ENCODE peak calls at places on chromosome 22, in four cellular contexts. Z is fibroblast of lung, N is right atrium auricular region, V is ovary. U is an unnamed sample.

GRCh38 chr22:38718414-38718813 is 12.7 kb downstream of the GTPBP1 start:
- DNase-seq in V (peak; percentile 27), N (no peak), Z (peak; percentile 77), U (peak; percentile 47)

GRCh38 chr22:24067587-24068376 is 56.7 kb downstream of the CABIN1 start:
- DNase-seq in N (no peak), V (no peak), Z (no peak), U (no peak)

GRCh38 chr22:34801221-34801620 is 264.7 kb upstream of the ISX start:
- DNase-seq in N (no peak), V (no peak), Z (no peak), U (no peak)

GRCh38 chr22:48720662-48721393 is 1106.8 kb downstream of the BRD1 start:
- DNase-seq in N (no peak), Z (no peak), V (no peak), U (no peak)

GRCh38 chr22:17823964-17824363 is 49.7 kb upstream of the BID start:
- DNase-seq in V (no peak), Z (no peak), N (no peak), U (no peak)

GRCh38 chr22:48745842-48746788 is 1081.6 kb downstream of the BRD1 start:
- DNase-seq in N (peak; percentile 32), V (no peak), Z (no peak), U (no peak)

GRCh38 chr22:22099194-22099486 is 116.6 kb upstream of the TOP3B start:
- DNase-seq in N (no peak), V (no peak), Z (no peak), U (no peak)

GRCh38 chr22:36256474-36256873 is 3.5 kb downstream of the APOL1 start:
- DNase-seq in N (no peak), Z (no peak), V (no peak), U (no peak)

GRCh38 chr22:42973536-42973881 is 41.4 kb downstream of the PACSIN2 start:
- DNase-seq in N (no peak), Z (no peak), V (no peak), U (no peak)

GRCh38 chr22:30523646-30524489 is 18.4 kb upstream of the SEC14L4 start:
- DNase-seq in N (no peak), V (no peak), Z (no peak), U (no peak)

GRCh38 chr22:29093501-29093921 is 20.7 kb downstream of the KREMEN1 start:
- DNase-seq in Z (peak; percentile 78), V (no peak), N (no peak), U (no peak)

GRCh38 chr22:44380716-44381500 is 68.2 kb upstream of the SHISAL1 start:
- DNase-seq in V (no peak), N (no peak), Z (no peak), U (no peak)

GRCh38 chr22:45425531-45426265 is 12.2 kb downstream of the RIBC2 start:
- DNase-seq in V (no peak), Z (no peak), N (peak; percentile 26), U (no peak)

GRCh38 chr22:35638408-35638807 is 9.8 kb upstream of the APOL6 start:
- DNase-seq in Z (peak; percentile 75), N (peak; percentile 96), V (peak; percentile 82), U (no peak)

GRCh38 chr22:40679964-40680818 is 907 bp downstream of the MCHR1 start:
- DNase-seq in Z (no peak), V (no peak), N (no peak), U (peak; percentile 77)

GRCh38 chr22:42366815-42367581 is 65.2 kb downstream of the NFAM1 start:
- DNase-seq in Z (no peak), N (no peak), V (no peak), U (no peak)

GRCh38 chr22:35393116-35394010 is 6.6 kb upstream of the MCM5 start:
- DNase-seq in V (peak; percentile 50), Z (no peak), N (no peak), U (no peak)

GRCh38 chr22:43681724-43682360 is 130.3 kb downstream of the EFCAB6 start:
- DNase-seq in N (no peak), V (no peak), Z (no peak), U (peak; percentile 87)

GRCh38 chr22:21598302-21598701 is 30.8 kb downstream of the UBE2L3 start:
- DNase-seq in N (no peak), V (no peak), Z (no peak), U (no peak)

DNA sequence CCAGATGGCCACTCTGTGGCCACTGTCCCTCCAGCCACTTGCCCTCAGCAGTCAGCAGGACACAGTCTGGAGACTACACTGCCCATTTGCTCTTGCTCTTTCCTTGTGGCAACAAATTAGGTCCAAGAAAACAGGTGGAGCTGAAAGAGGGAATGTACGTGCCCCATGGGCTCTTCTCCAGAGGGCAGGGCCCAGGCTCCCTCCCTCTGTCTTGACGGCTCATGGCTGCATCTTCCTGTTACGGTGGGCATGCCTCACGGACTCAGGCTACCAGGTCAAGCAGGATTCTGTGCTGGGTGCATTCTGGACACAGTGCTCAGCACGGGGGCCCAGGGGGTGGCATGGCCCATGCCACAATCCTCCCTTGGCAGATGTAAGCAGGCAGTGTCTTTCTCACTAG is 71.3 kb downstream of the MED15 start:
- DNase-seq in Z (no peak), N (no peak), V (no peak), U (no peak)
- H3K36me3 ChIP-seq in Z (peaks cover 34% of the 10 kb centered on the region), N (peaks cover 45% of the 10 kb centered on the region), V (no peaks in the 10 kb centered on the region), U (peaks cover 61% of the 10 kb centered on the region)

DNA sequence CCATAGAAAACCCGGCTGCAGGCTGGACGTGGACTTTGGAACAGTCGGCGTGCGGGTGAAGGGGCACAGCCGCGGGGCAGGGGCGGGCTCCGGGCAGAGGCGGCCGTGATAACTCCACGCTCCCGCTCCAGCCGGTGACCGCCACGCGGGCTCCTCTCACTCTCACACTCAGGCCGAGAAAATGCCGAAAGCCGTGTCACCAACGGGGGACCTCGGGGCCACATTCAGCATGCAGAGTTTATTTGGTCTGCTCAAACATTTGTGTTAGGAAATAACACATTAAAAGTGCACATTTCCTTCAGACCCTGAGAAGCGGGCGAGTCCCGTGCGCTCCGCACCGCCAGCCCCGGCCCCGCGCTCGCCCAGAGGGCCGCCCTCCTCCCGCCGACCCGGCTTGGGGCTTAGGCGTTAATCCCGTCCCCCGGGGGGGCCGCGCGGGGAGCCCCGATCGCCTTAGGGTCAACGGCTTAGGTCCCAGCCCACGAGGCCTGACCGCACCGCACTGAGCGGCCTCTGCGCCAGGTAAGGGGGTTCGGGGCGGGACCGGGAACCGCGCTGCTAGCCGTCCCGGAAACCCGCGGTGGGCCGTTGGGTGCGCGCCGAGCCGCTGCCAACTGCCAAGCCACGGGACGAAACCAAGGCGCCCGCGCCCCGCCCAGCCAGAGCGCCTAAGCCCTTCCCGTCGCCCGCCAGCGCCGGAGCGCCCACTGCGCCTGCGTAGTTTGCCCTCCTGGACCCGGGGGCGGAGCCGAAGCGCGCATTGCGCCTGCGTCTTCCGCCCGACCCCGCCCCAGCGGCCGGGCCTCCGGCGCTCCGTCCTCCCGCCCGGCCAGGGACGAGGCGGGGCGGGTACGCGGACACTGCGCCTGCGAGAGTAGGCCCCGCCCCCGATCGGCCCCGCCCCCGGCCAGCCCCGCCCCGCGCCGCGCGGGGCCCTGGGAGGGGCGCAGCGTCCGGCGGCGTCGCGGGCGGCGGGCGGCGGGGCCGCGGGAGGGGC is at the start of gene ZBED4:
- DNase-seq in Z (peak; percentile 89), N (peak; percentile 94), V (peak; percentile 99), U (peak; percentile 96)
- TF ChIP-seq CTCF in Z (no peak), N (no peak), V (no peak), U (no peak)

GRCh38 chr22:20437253-20438065 is at the start of gene SCARF2:
- DNase-seq in V (peak; percentile 86), Z (peak; percentile 73), N (no peak), U (peak; percentile 69)
- H3K27ac ChIP-seq in V (peak within 1 kb of the TSS; percentile 91), Z (peak within 1 kb of the TSS; percentile 83), N (peak within 1 kb of the TSS; percentile 77), U (peak within 1 kb of the TSS; percentile 65)

DNA sequence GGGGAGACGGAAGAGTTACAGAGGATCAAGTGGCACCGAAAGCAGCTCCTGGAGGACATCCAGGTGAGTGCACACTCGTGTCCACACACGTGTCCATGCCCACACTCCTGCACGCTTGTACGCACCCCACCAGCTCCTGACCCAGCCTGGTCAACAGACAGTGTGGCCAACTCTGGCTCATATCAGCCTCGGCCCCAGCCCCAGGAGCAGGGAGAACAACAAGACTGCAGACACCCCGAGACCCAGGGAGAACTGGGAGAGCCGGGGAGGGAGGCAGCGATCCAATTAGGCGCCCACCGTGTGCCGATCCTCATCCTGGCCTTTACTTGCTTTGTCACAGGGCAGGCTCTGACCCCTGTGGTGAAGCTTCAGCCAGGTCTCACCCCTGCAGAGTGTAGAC is 10.3 kb downstream of the CYTH4 start:
- DNase-seq in Z (no peak), N (no peak), V (no peak), U (no peak)
- H3K36me3 ChIP-seq in Z (no peaks in the 10 kb centered on the region), N (no peaks in the 10 kb centered on the region), V (no peaks in the 10 kb centered on the region), U (no peaks in the 10 kb centered on the region)

GRCh38 chr22:25762147-25762546 is 20.2 kb downstream of the MYO18B start:
- DNase-seq in N (no peak), Z (peak; percentile 34), V (no peak), U (no peak)

GRCh38 chr22:25759825-25760231 is 17.8 kb downstream of the MYO18B start:
- DNase-seq in N (no peak), V (no peak), Z (peak; percentile 99), U (no peak)

GRCh38 chr22:25763239-25763777 is 21.3 kb downstream of the MYO18B start:
- DNase-seq in V (no peak), Z (peak; percentile 27), N (no peak), U (no peak)

GRCh38 chr22:25760294-25760693 is 18.3 kb downstream of the MYO18B start:
- DNase-seq in V (no peak), N (no peak), Z (peak; percentile 59), U (no peak)

DNA sequence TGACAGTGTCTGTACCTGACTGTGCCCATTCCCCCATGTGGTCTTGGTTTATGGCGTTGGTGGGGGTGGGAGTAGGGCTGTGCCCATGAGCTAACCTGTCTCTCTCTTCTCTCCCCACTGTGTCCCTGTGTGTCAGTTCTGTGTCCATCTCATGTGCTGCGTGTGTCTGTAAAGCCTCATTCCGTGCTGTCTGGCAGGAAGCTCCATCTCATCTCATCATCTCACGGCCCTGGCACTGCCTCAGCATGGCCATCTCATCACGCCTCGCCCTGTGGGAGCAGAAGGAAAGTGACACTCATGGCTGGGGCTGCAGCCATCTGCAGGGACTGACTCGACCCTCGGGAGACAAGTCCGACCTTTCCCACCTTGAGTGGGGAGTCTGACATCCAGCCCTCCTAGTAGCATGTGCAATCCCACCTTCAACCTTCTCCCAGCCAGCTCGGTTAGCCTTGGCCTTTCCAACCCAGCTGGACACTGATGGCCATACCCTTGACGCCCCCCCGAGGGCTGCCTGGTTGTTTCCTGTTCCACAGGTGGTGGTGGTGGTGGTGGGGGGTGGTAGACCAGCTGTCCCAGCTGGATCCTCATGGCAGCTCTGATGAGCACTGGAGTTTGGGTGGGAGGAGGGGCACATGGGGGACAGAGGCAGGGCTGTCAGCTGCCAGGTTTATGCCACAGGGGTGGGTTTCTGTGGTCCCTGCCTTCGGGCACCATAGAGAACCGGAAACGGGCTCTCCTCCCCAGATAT is 19.0 kb downstream of the MYO18B start:
- DNase-seq in Z (no peak), V (no peak), N (no peak), U (no peak)
- TF ChIP-seq CTCF in Z (no peak), V (no peak), N (no peak), U (no peak)

DNA sequence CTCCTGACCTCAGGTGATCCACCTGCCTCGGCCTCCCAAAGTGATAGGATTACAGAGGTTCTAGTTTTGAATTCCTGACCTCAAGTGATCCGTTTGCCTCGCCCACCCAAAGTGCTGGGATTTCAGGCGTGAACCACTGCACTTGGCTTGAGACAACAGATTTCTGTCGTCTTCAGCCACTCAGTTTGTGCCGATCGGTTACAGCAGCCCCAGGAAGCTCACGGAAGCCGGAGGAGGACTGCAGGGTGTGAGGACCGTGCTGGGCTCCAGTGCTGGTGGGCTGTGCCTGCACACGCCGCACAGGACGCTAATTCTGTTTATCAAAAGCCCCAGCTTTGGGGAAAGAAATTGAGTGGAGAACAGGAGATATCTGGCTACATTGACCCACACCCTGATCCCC is 82.0 kb downstream of the CELSR1 start:
- DNase-seq in V (no peak), Z (no peak), N (no peak), U (no peak)
- H3K27ac ChIP-seq in V (no peak overlapping the region), Z (no peak overlapping the region), N (no peak overlapping the region), U (no peak overlapping the region)

U was measured in WERI-Rb-1.